ENCODE peak calls at places on chromosomes 4 and X, in four cellular contexts. One of them, this sample, is unnamed.

GRCh38 chr4:82988323-82988832 is 22.2 kb downstream of the LIN54 start:
- DNase-seq in astrocyte of the cerebellum: peak
- DNase-seq in GM13977: no peak
- DNase-seq in left ventricle myocardium inferior: no peak
- DNase-seq in this sample: no peak

GRCh38 chr4:99090511-99090910 is 1.9 kb upstream of the ADH5 start:
- DNase-seq in astrocyte of the cerebellum: no peak
- DNase-seq in GM13977: no peak
- DNase-seq in left ventricle myocardium inferior: no peak
- DNase-seq in this sample: no peak

GRCh38 chrX:150649096-150649870 is 43.9 kb upstream of the MTMR1 start:
- DNase-seq in astrocyte of the cerebellum: no peak
- DNase-seq in GM13977: no peak
- DNase-seq in left ventricle myocardium inferior: no peak
- DNase-seq in this sample: no peak

GRCh38 chrX:147978931-147979330 is 2.2 kb upstream of the FMR1NB start:
- DNase-seq in astrocyte of the cerebellum: no peak
- DNase-seq in GM13977: no peak
- DNase-seq in left ventricle myocardium inferior: no peak
- DNase-seq in this sample: no peak

GRCh38 chr4:100504086-100504874 is 13.5 kb downstream of the EMCN start:
- DNase-seq in astrocyte of the cerebellum: no peak
- DNase-seq in GM13977: no peak
- DNase-seq in left ventricle myocardium inferior: no peak
- DNase-seq in this sample: no peak

GRCh38 chr4:498328-498919 is 532 bp downstream of the ZNF721 start:
- DNase-seq in astrocyte of the cerebellum: no peak
- DNase-seq in GM13977: no peak
- DNase-seq in left ventricle myocardium inferior: no peak
- DNase-seq in this sample: no peak

GRCh38 chrX:150421816-150422215 is 58.7 kb downstream of the MAMLD1 start:
- DNase-seq in astrocyte of the cerebellum: peak
- DNase-seq in GM13977: no peak
- DNase-seq in left ventricle myocardium inferior: peak
- DNase-seq in this sample: no peak

GRCh38 chrX:119503484-119503861 is 35.2 kb downstream of the SLC25A5 start:
- DNase-seq in astrocyte of the cerebellum: peak
- DNase-seq in GM13977: no peak
- DNase-seq in left ventricle myocardium inferior: no peak
- DNase-seq in this sample: peak

GRCh38 chr4:121421594-121421993 is 40.8 kb upstream of the QRFPR start:
- DNase-seq in astrocyte of the cerebellum: no peak
- DNase-seq in GM13977: no peak
- DNase-seq in left ventricle myocardium inferior: no peak
- DNase-seq in this sample: no peak

GRCh38 chrX:24098932-24099331 is 44.2 kb downstream of the EIF2S3 start:
- DNase-seq in astrocyte of the cerebellum: no peak
- DNase-seq in GM13977: no peak
- DNase-seq in left ventricle myocardium inferior: no peak
- DNase-seq in this sample: no peak

GRCh38 chr4:123786955-123787354 is 390.4 kb downstream of the SPRY1 start:
- DNase-seq in astrocyte of the cerebellum: peak
- DNase-seq in GM13977: no peak
- DNase-seq in left ventricle myocardium inferior: peak
- DNase-seq in this sample: peak

GRCh38 chrX:129593137-129593536 is 53.1 kb downstream of the OCRL start:
- DNase-seq in astrocyte of the cerebellum: peak
- DNase-seq in GM13977: no peak
- DNase-seq in left ventricle myocardium inferior: no peak
- DNase-seq in this sample: no peak

GRCh38 chr4:84401669-84402068 is 97.4 kb downstream of the NKX6-1 start:
- DNase-seq in astrocyte of the cerebellum: no peak
- DNase-seq in GM13977: no peak
- DNase-seq in left ventricle myocardium inferior: no peak
- DNase-seq in this sample: no peak

GRCh38 chrX:3748052-3748559 is 34.7 kb upstream of the PRKX start:
- DNase-seq in astrocyte of the cerebellum: no peak
- DNase-seq in GM13977: no peak
- DNase-seq in left ventricle myocardium inferior: no peak
- DNase-seq in this sample: no peak

GRCh38 chr4:45648846-45649245 is 475.0 kb downstream of the GABRG1 start:
- DNase-seq in astrocyte of the cerebellum: no peak
- DNase-seq in GM13977: no peak
- DNase-seq in left ventricle myocardium inferior: no peak
- DNase-seq in this sample: no peak

GRCh38 chr4:115361781-115362180 is 248.4 kb upstream of the NDST4 start:
- DNase-seq in astrocyte of the cerebellum: no peak
- DNase-seq in GM13977: no peak
- DNase-seq in left ventricle myocardium inferior: no peak
- DNase-seq in this sample: no peak

GRCh38 chr4:116839826-116840225 is 245.6 kb downstream of the TRAM1L1 start:
- DNase-seq in astrocyte of the cerebellum: peak
- DNase-seq in GM13977: no peak
- DNase-seq in left ventricle myocardium inferior: no peak
- DNase-seq in this sample: no peak

GRCh38 chr4:148154769-148155168 is 287.4 kb downstream of the NR3C2 start:
- DNase-seq in astrocyte of the cerebellum: no peak
- DNase-seq in GM13977: no peak
- DNase-seq in left ventricle myocardium inferior: no peak
- DNase-seq in this sample: no peak

GRCh38 chrX:67635424-67635823 is 91.6 kb downstream of the AR start:
- DNase-seq in astrocyte of the cerebellum: no peak
- DNase-seq in GM13977: no peak
- DNase-seq in left ventricle myocardium inferior: no peak
- DNase-seq in this sample: no peak

GRCh38 chr4:88843067-88843723 is 145.6 kb upstream of the NAP1L5 start:
- DNase-seq in astrocyte of the cerebellum: no peak
- DNase-seq in GM13977: no peak
- DNase-seq in left ventricle myocardium inferior: no peak
- DNase-seq in this sample: no peak

GRCh38 chrX:30910124-30910860 is 21.2 kb upstream of the TAB3 start:
- DNase-seq in astrocyte of the cerebellum: peak
- DNase-seq in GM13977: no peak
- DNase-seq in left ventricle myocardium inferior: no peak
- DNase-seq in this sample: no peak

GRCh38 chr4:94909645-94910044 is 151.9 kb downstream of the BMPR1B start:
- DNase-seq in astrocyte of the cerebellum: peak
- DNase-seq in GM13977: no peak
- DNase-seq in left ventricle myocardium inferior: no peak
- DNase-seq in this sample: peak

GRCh38 chr4:126396121-126396520 is 1081.4 kb downstream of the FAT4 start:
- DNase-seq in astrocyte of the cerebellum: no peak
- DNase-seq in GM13977: no peak
- DNase-seq in left ventricle myocardium inferior: no peak
- DNase-seq in this sample: no peak

GRCh38 chrX:37383313-37383712 is 34.1 kb downstream of the PRRG1 start:
- DNase-seq in astrocyte of the cerebellum: no peak
- DNase-seq in GM13977: no peak
- DNase-seq in left ventricle myocardium inferior: no peak
- DNase-seq in this sample: no peak

GRCh38 chrX:40167240-40168182 is 69.8 kb upstream of the BCOR start:
- DNase-seq in astrocyte of the cerebellum: no peak
- DNase-seq in GM13977: no peak
- DNase-seq in left ventricle myocardium inferior: no peak
- DNase-seq in this sample: no peak

GRCh38 chr4:689498-690122 is 659 bp upstream of the SLC49A3 start:
- DNase-seq in astrocyte of the cerebellum: no peak
- DNase-seq in GM13977: no peak
- DNase-seq in left ventricle myocardium inferior: no peak
- DNase-seq in this sample: no peak

GRCh38 chr4:79575709-79576479 is 167.9 kb upstream of the GK2 start:
- DNase-seq in astrocyte of the cerebellum: no peak
- DNase-seq in GM13977: no peak
- DNase-seq in left ventricle myocardium inferior: no peak
- DNase-seq in this sample: no peak

GRCh38 chr4:103079621-103080020 is 3.1 kb upstream of the SLC9B2 start:
- DNase-seq in astrocyte of the cerebellum: no peak
- DNase-seq in GM13977: no peak
- DNase-seq in left ventricle myocardium inferior: no peak
- DNase-seq in this sample: no peak

GRCh38 chr4:25993564-25994185 is 79.7 kb downstream of the SMIM20 start:
- DNase-seq in astrocyte of the cerebellum: no peak
- DNase-seq in GM13977: no peak
- DNase-seq in left ventricle myocardium inferior: peak
- DNase-seq in this sample: no peak

GRCh38 chr4:40333921-40334352 is 1.2 kb upstream of the CHRNA9 start:
- DNase-seq in astrocyte of the cerebellum: peak
- DNase-seq in GM13977: no peak
- DNase-seq in left ventricle myocardium inferior: no peak
- DNase-seq in this sample: peak

GRCh38 chr4:40749717-40750460 is at the start of gene NSUN7:
- DNase-seq in astrocyte of the cerebellum: no peak
- DNase-seq in GM13977: peak
- DNase-seq in left ventricle myocardium inferior: peak
- DNase-seq in this sample: peak

GRCh38 chr4:6331018-6331417 is 61.4 kb downstream of the WFS1 start:
- DNase-seq in astrocyte of the cerebellum: no peak
- DNase-seq in GM13977: peak
- DNase-seq in left ventricle myocardium inferior: no peak
- DNase-seq in this sample: no peak

GRCh38 chrX:18664947-18665346 is 7.0 kb downstream of the RS1 start:
- DNase-seq in astrocyte of the cerebellum: no peak
- DNase-seq in GM13977: no peak
- DNase-seq in left ventricle myocardium inferior: no peak
- DNase-seq in this sample: no peak

GRCh38 chr4:109826719-109827118 is 1.1 kb upstream of the RRH start:
- DNase-seq in astrocyte of the cerebellum: no peak
- DNase-seq in GM13977: peak
- DNase-seq in left ventricle myocardium inferior: no peak
- DNase-seq in this sample: no peak

GRCh38 chr4:78552398-78553396 is 1.1 kb downstream of the ANXA3 start:
- DNase-seq in astrocyte of the cerebellum: no peak
- DNase-seq in GM13977: no peak
- DNase-seq in left ventricle myocardium inferior: no peak
- DNase-seq in this sample: peak

GRCh38 chr4:155777971-155778710 is 19.3 kb downstream of the GUCY1B1 start:
- DNase-seq in astrocyte of the cerebellum: no peak
- DNase-seq in GM13977: no peak
- DNase-seq in left ventricle myocardium inferior: no peak
- DNase-seq in this sample: no peak

GRCh38 chrX:39705299-39705698 is 392.5 kb downstream of the BCOR start:
- DNase-seq in astrocyte of the cerebellum: peak
- DNase-seq in GM13977: no peak
- DNase-seq in left ventricle myocardium inferior: peak
- DNase-seq in this sample: peak

GRCh38 chr4:41877020-41877796 is 58.0 kb upstream of the TMEM33 start:
- DNase-seq in astrocyte of the cerebellum: no peak
- DNase-seq in GM13977: no peak
- DNase-seq in left ventricle myocardium inferior: no peak
- DNase-seq in this sample: no peak

GRCh38 chr4:60201052-60201673 is 999.0 kb upstream of the ADGRL3 start:
- DNase-seq in astrocyte of the cerebellum: peak
- DNase-seq in GM13977: peak
- DNase-seq in left ventricle myocardium inferior: no peak
- DNase-seq in this sample: peak

This sample was measured in kidney epithelial cell.